ENCODE peak calls at places on chromosomes 7 and 10, in five cellular contexts. U, B, V, D and L are unnamed samples.

GRCh38 chr7:5827755-5828154 is 46.3 kb upstream of the RNF216 start:
- DNase-seq in U (peak), B (peak), V (no peak), D (no peak), L (no peak)

GRCh38 chr7:116426428-116427156 is 72.9 kb upstream of the CAV2 start:
- DNase-seq in U (no peak), B (no peak), V (no peak), D (no peak), L (no peak)

GRCh38 chr7:96045919-96046318 is 273.6 kb downstream of the DYNC1I1 start:
- DNase-seq in U (no peak), B (no peak), V (no peak), D (no peak), L (no peak)

GRCh38 chr7:82443044-82443800 is at the start of gene CACNA2D1:
- DNase-seq in U (no peak), B (no peak), V (no peak), D (peak), L (peak)

GRCh38 chr7:19009241-19009935 is 108.0 kb downstream of the TWIST1 start:
- DNase-seq in U (no peak), B (no peak), V (no peak), D (no peak), L (no peak)

GRCh38 chr10:122054046-122055025 is 65.4 kb downstream of the TACC2 start:
- DNase-seq in U (peak), B (peak), V (no peak), D (no peak), L (no peak)

GRCh38 chr10:125095228-125095627 is 65.1 kb downstream of the CTBP2 start:
- DNase-seq in U (no peak), B (no peak), V (no peak), D (no peak), L (no peak)

GRCh38 chr7:12893292-12893691 is 205.9 kb downstream of the ARL4A start:
- DNase-seq in U (no peak), B (no peak), V (no peak), D (no peak), L (no peak)

GRCh38 chr7:1802899-1803298 is 132.8 kb downstream of the ELFN1 start:
- DNase-seq in U (no peak), B (no peak), V (no peak), D (no peak), L (no peak)

GRCh38 chr7:3117488-3118228 is 74.0 kb upstream of the CARD11 start:
- DNase-seq in U (no peak), B (no peak), V (no peak), D (no peak), L (no peak)

GRCh38 chr7:146656988-146657387 is 540.4 kb downstream of the CNTNAP2 start:
- DNase-seq in U (no peak), B (no peak), V (no peak), D (no peak), L (no peak)

GRCh38 chr10:102677736-102678354 is 33.6 kb downstream of the TRIM8 start:
- DNase-seq in U (no peak), B (no peak), V (no peak), D (no peak), L (no peak)

GRCh38 chr7:98265841-98266271 is 13.8 kb upstream of the TECPR1 start:
- DNase-seq in U (no peak), B (no peak), V (no peak), D (no peak), L (no peak)

GRCh38 chr10:60194421-60194820 is 195.3 kb downstream of the ANK3 start:
- DNase-seq in U (no peak), B (no peak), V (no peak), D (no peak), L (no peak)

GRCh38 chr10:100311307-100311706 is 18.7 kb downstream of the PKD2L1 start:
- DNase-seq in U (no peak), B (no peak), V (no peak), D (no peak), L (no peak)

GRCh38 chr7:101859411-101860106 is 42.1 kb downstream of the CUX1 start:
- DNase-seq in U (no peak), B (no peak), V (no peak), D (no peak), L (no peak)

GRCh38 chr7:101858437-101859385 is 41.3 kb downstream of the CUX1 start:
- DNase-seq in U (no peak), B (peak), V (no peak), D (no peak), L (no peak)

GRCh38 chr7:101854084-101854865 is 36.8 kb downstream of the CUX1 start:
- DNase-seq in U (no peak), B (no peak), V (no peak), D (no peak), L (no peak)

GRCh38 chr7:101857358-101857794 is 40.0 kb downstream of the CUX1 start:
- DNase-seq in U (no peak), B (no peak), V (peak), D (peak), L (no peak)

GRCh38 chr7:101856488-101857357 is 39.3 kb downstream of the CUX1 start:
- DNase-seq in U (peak), B (peak), V (peak), D (peak), L (peak)
- TF ChIP-seq POLR2A in U (peak), B (no peak), V (peak), D (peak), L (peak)

GRCh38 chr10:128326851-128327250 is 200.6 kb upstream of the MKI67 start:
- DNase-seq in U (no peak), B (no peak), V (no peak), D (no peak), L (no peak)
- TF ChIP-seq TAF1 in U (no peak), B (no peak), V (no peak), D (no peak), L (no peak)

DNA sequence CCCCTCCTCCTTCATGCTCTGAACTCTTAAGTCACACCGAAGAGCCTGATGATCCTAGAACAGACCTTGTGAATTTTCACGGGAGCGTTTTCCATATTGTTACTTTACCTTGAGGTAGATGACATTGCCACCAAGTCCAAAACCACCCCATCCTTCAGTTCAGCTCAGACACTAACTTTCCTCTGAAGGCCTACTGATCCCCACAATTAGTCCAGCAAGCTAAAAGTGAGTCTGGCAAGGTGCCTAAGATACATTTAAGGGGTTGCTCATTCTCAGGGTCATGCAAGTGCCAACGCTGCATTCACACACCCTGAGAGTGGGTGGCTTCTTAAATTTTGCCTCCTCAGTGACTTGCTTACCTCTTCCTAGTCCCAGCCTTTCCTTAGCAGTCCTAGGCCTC is 6.5 kb upstream of the NRF1 start:
- DNase-seq in U (no peak), B (no peak), V (no peak), D (no peak), L (no peak)
- TF ChIP-seq POLR2A in U (peak), B (no peak), V (no peak), D (no peak), L (no peak)

DNA sequence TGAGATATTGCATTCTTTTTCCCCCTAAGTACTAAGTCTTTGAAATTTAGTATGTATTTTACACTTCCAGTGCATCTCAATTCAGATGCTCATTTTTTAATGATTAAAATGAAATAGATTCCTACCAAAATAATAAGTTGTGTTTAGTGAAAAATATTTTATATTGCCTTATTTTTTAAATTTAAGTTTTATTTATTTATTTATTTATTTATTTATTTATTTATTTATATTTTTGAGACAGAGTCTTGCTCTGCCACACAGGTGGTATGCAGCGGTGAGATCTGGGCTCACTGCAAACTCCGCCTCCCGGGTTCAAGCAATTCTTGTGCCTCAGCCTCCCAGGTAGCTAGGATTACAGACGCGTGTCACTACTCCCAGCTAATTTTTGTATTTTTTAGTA is 95.5 kb downstream of the RPS24 start:
- DNase-seq in U (no peak), B (no peak), V (no peak), D (no peak), L (no peak)
- TF ChIP-seq TAF1 in U (no peak), B (no peak), V (no peak), D (no peak), L (no peak)

DNA sequence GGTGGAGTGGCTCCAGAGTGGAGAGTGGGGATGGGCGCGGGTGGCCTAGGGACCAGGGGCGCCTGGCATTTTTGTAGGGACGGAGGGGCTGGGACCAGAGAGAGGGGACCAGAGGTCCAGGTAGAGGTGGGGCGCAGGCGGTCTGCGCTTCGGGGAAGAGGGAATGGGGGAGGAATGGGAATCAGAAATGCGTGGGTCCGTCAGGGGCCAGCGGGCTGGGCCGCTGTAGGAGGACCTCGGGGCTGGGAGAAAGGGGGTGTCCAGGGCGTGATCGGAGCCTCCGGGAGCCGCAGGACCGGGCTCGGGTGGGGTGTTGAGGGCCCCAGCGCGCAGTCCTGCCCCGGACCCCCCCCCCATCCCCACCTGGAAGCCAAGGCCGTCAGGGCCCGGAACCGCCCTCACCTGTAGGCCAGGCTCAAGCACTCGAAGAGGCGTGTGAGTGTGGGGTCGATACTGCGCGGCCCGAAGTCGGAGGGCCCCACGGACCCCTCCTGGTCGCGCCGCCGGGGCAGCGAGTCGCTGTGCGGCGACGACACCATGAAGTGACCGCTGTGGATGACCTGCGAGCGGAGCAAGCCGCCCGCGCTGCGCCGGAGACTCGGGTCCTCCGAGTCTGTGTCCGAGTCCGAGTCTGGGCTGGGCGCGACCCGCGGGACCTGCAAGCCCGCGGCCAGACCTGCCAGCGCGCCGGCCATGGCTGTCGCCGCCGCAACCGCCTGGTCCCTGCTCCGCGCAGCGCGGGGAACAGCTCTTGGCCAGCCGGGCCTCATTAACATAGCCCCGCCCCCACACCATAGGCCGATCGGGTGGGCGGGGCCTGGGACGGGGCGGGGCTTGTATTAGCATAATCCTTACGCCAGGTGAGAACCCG is at the start of gene MLXIPL:
- DNase-seq in U (peak), B (peak), V (no peak), D (peak), L (peak)
- TF ChIP-seq POLR2A in U (peak), B (peak), V (no peak), D (no peak), L (no peak)

GRCh38 chr10:71666607-71667373 is 52.8 kb downstream of the C10orf105 start:
- DNase-seq in U (no peak), B (no peak), V (peak), D (peak), L (no peak)

GRCh38 chr10:71663311-71663710 is 56.3 kb downstream of the C10orf105 start:
- DNase-seq in U (no peak), B (no peak), V (no peak), D (no peak), L (no peak)

GRCh38 chr10:71664585-71664984 is 55.0 kb downstream of the C10orf105 start:
- DNase-seq in U (no peak), B (no peak), V (no peak), D (no peak), L (no peak)

GRCh38 chr10:71665456-71665855 is 54.1 kb downstream of the C10orf105 start:
- DNase-seq in U (no peak), B (no peak), V (no peak), D (no peak), L (no peak)

GRCh38 chr10:71667374-71667750 is 52.2 kb downstream of the C10orf105 start:
- DNase-seq in U (no peak), B (no peak), V (peak), D (no peak), L (no peak)
- TF ChIP-seq TAF1 in U (no peak), B (no peak), V (no peak), D (no peak), L (no peak)

GRCh38 chr7:24786306-24786705 is 29.0 kb upstream of the GSDME start:
- DNase-seq in U (no peak), B (no peak), V (no peak), D (no peak), L (no peak)

GRCh38 chr7:24784292-24784691 is 27.0 kb upstream of the GSDME start:
- DNase-seq in U (no peak), B (no peak), V (no peak), D (no peak), L (no peak)

GRCh38 chr7:24788075-24788474 is 30.8 kb upstream of the GSDME start:
- DNase-seq in U (no peak), B (no peak), V (no peak), D (no peak), L (no peak)

GRCh38 chr7:24788956-24789576 is 31.8 kb upstream of the GSDME start:
- DNase-seq in U (no peak), B (no peak), V (no peak), D (no peak), L (no peak)

GRCh38 chr7:24786941-24787340 is 29.7 kb upstream of the GSDME start:
- DNase-seq in U (no peak), B (no peak), V (no peak), D (no peak), L (no peak)
- TF ChIP-seq POLR2A in U (no peak), B (no peak), V (no peak), D (no peak), L (no peak)

GRCh38 chr10:35526775-35527174 is 78.4 kb upstream of the GJD4 start:
- DNase-seq in U (no peak), B (no peak), V (no peak), D (no peak), L (no peak)

GRCh38 chr10:35523670-35524225 is 81.4 kb upstream of the GJD4 start:
- DNase-seq in U (no peak), B (no peak), V (no peak), D (no peak), L (no peak)
- TF ChIP-seq TAF1 in U (no peak), B (no peak), V (no peak), D (no peak), L (no peak)

GRCh38 chr7:74141705-74142104 is 32.5 kb upstream of the EIF4H start:
- DNase-seq in U (no peak), B (no peak), V (no peak), D (no peak), L (no peak)
- TF ChIP-seq POLR2A in U (no peak), B (no peak), V (no peak), D (no peak), L (no peak)